ENCODE peak calls at places on chromosomes 5 and 9, in nine cellular contexts. O, Z, Q, I, R, A, V, L and Y are unnamed samples.

GRCh38 chr9:15272377-15272928 is 34.6 kb downstream of the TTC39B start:
- DNase-seq in Q (no peak), L (no peak), V (no peak), R (no peak), I (no peak), Z (no peak), A (no peak), O (no peak), Y (no peak)

GRCh38 chr5:111983459-111983858 is 226.5 kb upstream of the NREP start:
- DNase-seq in A (no peak), Q (no peak), Z (no peak), R (no peak), O (no peak), L (no peak), I (no peak), V (no peak), Y (no peak)

GRCh38 chr5:127187711-127188110 is 102.9 kb upstream of the MEGF10 start:
- DNase-seq in O (no peak), Q (no peak), V (no peak), Z (no peak), L (no peak), I (no peak), A (no peak), R (no peak), Y (no peak)

GRCh38 chr9:130173462-130173876 is 1.3 kb downstream of the NCS1 start:
- DNase-seq in Z (peak; percentile 83), I (no peak), Q (no peak), A (no peak), V (no peak), O (no peak), R (no peak), L (no peak), Y (no peak)

GRCh38 chr5:89289604-89290003 is 406.6 kb upstream of the MEF2C start:
- DNase-seq in Q (no peak), O (no peak), V (no peak), A (no peak), L (no peak), I (no peak), R (no peak), Z (no peak), Y (no peak)

GRCh38 chr9:73583590-73583989 is 431.9 kb downstream of the ANXA1 start:
- DNase-seq in L (no peak), I (no peak), O (no peak), Z (no peak), A (no peak), V (no peak), Q (no peak), R (no peak), Y (no peak)

GRCh38 chr9:36327903-36328302 is 69.7 kb upstream of the GNE start:
- DNase-seq in I (no peak), V (no peak), O (no peak), Z (no peak), Q (no peak), L (no peak), A (no peak), R (no peak), Y (no peak)

GRCh38 chr5:39426136-39426535 is 1.4 kb upstream of the DAB2 start:
- DNase-seq in L (no peak), R (no peak), O (no peak), I (no peak), A (no peak), V (no peak), Z (no peak), Q (no peak), Y (no peak)

GRCh38 chr9:116058421-116058820 is 95.2 kb upstream of the PAPPA start:
- DNase-seq in Z (no peak), V (no peak), I (no peak), O (no peak), L (no peak), A (no peak), Q (no peak), R (no peak), Y (no peak)

GRCh38 chr5:180604271-180604670 is 13.0 kb upstream of the SCGB3A1 start:
- DNase-seq in L (no peak), Z (peak; percentile 52), V (no peak), I (no peak), O (no peak), R (no peak), Q (no peak), A (no peak), Y (no peak)

GRCh38 chr9:8958358-8958757 is 1158.8 kb upstream of the DMAC1 start:
- DNase-seq in O (no peak), R (no peak), I (no peak), Q (no peak), V (no peak), L (no peak), A (no peak), Z (no peak), Y (no peak)

GRCh38 chr5:178941361-178941760 is 363 bp downstream of the ZNF454 start:
- DNase-seq in L (no peak), Q (peak; percentile 50), R (peak; percentile 37), Z (peak; percentile 69), V (no peak), I (peak; percentile 51), A (no peak), O (no peak), Y (no peak)

DNA sequence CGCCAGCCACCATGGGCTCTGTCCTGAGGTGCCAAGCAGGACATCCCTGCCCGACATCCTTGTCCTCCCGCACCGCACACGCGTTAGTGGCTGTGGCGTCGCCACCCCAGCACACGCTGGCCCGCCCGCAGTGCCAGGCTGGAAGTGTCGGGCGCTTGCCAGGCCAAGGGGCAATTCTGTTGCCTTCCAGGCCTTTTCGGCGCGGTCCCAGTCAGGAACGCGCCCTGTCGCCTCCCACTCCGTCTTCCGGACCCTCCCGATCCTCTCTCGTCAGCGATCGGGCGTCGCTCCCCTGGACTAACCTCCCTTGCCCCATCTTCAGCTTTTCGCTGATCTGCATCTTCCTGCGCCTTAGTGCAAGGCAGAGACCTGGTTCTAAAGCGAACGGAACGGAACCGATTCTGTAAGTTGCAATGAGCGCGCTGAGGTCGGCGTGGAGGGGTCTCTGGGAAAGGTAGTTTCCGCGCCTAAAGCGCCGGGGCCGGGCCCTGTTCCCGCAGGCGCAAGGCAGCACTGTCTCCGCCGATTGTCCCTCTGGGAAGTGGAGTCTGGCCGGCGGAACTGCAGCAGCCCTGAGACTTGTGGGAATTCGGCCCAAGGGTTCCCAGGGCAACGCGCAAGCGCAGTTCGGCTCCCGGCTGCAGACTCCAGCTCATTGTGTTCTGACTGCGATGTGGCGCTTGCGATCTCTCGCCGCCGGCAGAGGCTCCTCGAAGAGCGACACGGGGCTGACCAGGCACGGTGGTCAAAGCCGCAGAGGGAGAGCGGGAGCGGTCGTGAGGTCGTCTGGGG is at the start of gene ZNF454:
- DNase-seq in Z (peak; percentile 97), L (peak; percentile 69), A (no peak), O (no peak), I (peak; percentile 94), R (peak; percentile 93), V (peak; percentile 2), Q (peak; percentile 96), Y (peak; percentile 80)
- TF ChIP-seq POLR2A in Z (no peak), L (no peak), A (no peak), O (no peak), I (peak; percentile 43), R (no peak), V (no peak), Q (no peak), Y (no peak)

DNA sequence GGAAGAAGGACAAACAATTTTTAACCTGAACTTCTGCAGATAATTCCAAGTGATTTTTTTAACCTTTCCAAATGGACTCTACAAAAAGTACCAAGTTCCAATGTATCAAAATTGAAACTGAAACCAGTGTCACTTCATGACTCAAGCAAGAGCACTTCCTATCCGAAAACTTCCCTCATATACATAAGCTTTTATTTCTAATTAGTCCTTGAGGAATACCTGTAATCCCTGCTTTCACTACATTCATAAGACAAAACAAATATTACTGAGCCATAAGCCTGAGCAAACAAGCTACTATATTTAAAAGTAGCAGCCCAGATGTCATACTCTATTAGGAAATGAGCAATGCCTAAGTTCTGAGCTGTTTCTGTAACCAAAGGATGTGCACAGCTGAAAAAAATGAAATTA is 224.4 kb downstream of the EBF1 start:
- DNase-seq in V (no peak), R (no peak), O (no peak), Q (no peak), A (no peak), Z (no peak), L (no peak), I (no peak), Y (no peak)
- H3K4me3 ChIP-seq in V (peak overlapping the region; percentile 4), R (no peak overlapping the region), O (no peak overlapping the region), Q (no peak overlapping the region), A (no peak overlapping the region), Z (no peak overlapping the region), L (no peak overlapping the region), I (no peak overlapping the region), Y (no peak overlapping the region)

DNA sequence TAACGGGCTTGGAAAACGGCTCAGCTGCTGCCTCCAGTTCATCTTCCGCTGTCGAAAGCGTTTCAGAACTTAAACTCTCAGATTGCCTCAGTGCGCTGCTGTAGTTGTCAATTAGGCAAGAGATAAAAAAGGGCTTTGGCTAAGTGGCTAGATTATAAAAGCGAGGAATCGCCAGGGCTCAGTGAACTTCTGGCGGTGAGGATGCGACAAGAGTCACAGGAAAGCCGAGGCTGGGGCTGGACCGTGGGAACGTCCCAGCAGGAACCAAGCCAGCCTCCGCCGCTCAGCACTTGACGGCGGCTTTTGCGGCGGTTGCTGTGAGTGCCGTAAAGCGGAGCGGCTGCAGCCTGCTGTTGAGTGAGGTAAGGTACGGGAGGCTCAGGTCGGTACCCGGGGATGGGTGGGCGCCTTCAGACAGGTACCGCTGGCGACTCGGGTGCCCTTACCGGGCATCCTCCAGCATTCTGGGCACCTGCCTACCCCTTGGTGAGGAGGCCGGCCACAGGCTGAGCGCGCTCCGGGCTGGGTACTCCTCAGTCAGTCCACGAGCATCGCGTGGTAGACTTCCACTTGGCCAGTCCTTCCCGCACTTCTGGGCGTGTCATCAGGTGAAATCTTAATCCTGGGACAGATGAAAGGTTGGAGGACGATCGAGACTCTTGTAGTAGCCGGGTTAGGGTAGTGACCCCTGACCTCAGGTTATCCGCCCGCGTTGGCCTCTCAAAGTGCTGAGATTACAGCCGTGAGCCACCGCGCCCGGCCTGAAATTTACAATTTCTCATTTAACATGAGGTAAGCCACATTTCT is at the start of gene FKTN:
- DNase-seq in Q (peak; percentile 93), A (peak; percentile 88), L (peak; percentile 68), I (peak; percentile 88), Z (peak; percentile 92), R (peak; percentile 79), O (peak; percentile 64), V (peak; percentile 24), Y (peak; percentile 97)
- TF ChIP-seq POLR2A in Q (no peak), A (peak; percentile 76), L (peak; percentile 55), I (no peak), Z (no peak), R (no peak), O (peak; percentile 34), V (no peak), Y (no peak)

DNA sequence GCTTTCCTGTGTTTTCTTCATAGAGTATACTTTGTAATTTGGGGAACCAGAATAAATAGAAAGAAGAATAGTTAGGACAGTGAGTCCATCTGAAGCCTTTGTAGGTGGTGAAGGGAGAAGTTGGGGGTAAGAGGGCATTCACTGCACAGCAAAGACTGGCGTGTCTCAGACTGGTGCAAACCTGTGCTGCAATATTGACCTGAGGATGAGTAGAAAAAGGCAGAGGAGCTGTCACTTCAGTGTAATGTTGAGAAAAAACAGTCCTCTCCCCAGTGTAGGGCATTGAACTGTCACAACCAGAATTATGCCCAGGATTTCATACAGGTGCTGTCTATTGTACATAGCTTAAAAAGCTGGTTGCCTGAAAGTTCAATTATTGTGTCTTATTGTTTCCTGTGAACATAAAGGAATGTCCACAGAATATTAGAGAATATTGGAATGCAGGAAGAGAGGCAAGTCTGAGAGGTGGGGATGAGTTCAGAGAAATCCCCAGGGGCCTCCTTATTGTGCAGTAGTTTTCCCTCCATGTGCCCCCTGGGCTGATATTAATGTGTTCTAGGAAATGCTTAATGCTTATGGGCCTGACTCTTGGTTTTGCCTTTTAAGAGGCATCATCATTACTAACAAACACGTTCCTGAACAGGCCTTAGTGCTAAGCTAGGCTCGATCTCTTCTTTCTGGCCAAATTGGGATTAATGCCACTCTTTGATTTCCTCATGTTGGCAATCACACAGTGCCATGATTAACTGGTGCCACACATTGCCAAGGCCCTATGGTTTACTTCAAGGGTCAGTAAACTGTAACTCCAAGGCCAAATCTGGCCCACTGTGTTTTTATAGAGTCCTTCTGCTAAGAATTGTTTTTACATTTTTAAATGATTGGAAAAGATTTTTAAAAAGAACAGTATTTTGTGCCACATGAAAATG is 34.0 kb downstream of the DAPK1 start:
- DNase-seq in A (no peak), I (no peak), L (no peak), O (no peak), V (no peak), Z (no peak), R (no peak), Q (no peak), Y (no peak)
- H3K4me3 ChIP-seq in A (no peak overlapping the region), I (no peak overlapping the region), L (no peak overlapping the region), O (no peak overlapping the region), V (no peak overlapping the region), Z (no peak overlapping the region), R (no peak overlapping the region), Q (no peak overlapping the region), Y (no peak overlapping the region)